ENCODE peak calls at places on chromosome 12, in five cellular contexts. One of them, this sample, is unnamed.

GRCh38 chr12:103269962-103270361 is 225.8 kb downstream of the C12orf42 start:
- DNase-seq in upper lobe of left lung: no peak
- DNase-seq in IMR-90: peak; percentile 1
- DNase-seq in fibroblast of lung: no peak
- DNase-seq in DND-41: no peak
- DNase-seq in this sample: no peak

GRCh38 chr12:93699271-93700141 is 22.3 kb downstream of the CRADD start:
- DNase-seq in IMR-90: peak; percentile 93
- DNase-seq in DND-41: no peak
- DNase-seq in upper lobe of left lung: no peak
- DNase-seq in fibroblast of lung: peak; percentile 65
- DNase-seq in this sample: no peak

GRCh38 chr12:62301080-62301798 is 41.0 kb downstream of the USP15 start:
- DNase-seq in fibroblast of lung: no peak
- DNase-seq in IMR-90: no peak
- DNase-seq in DND-41: no peak
- DNase-seq in upper lobe of left lung: no peak
- DNase-seq in this sample: no peak

GRCh38 chr12:47730341-47730744 is 5.1 kb upstream of the ENDOU start:
- DNase-seq in upper lobe of left lung: peak; percentile 50
- DNase-seq in fibroblast of lung: peak; percentile 8
- DNase-seq in IMR-90: peak; percentile 42
- DNase-seq in DND-41: no peak
- DNase-seq in this sample: no peak

GRCh38 chr12:107859367-107859766 is 84.9 kb downstream of the ASCL4 start:
- DNase-seq in fibroblast of lung: no peak
- DNase-seq in DND-41: no peak
- DNase-seq in upper lobe of left lung: no peak
- DNase-seq in IMR-90: no peak
- DNase-seq in this sample: no peak

GRCh38 chr12:16524378-16524777 is 81.6 kb downstream of the LMO3 start:
- DNase-seq in upper lobe of left lung: no peak
- DNase-seq in IMR-90: no peak
- DNase-seq in fibroblast of lung: no peak
- DNase-seq in DND-41: no peak
- DNase-seq in this sample: no peak

GRCh38 chr12:14883663-14884062 is 2.0 kb downstream of the MGP start:
- DNase-seq in fibroblast of lung: peak; percentile 39
- DNase-seq in DND-41: no peak
- DNase-seq in IMR-90: no peak
- DNase-seq in upper lobe of left lung: no peak
- DNase-seq in this sample: no peak

GRCh38 chr12:26821212-26821701 is 11.7 kb downstream of the ITPR2 start:
- DNase-seq in IMR-90: peak; percentile 23
- DNase-seq in fibroblast of lung: peak; percentile 18
- DNase-seq in upper lobe of left lung: no peak
- DNase-seq in DND-41: no peak
- DNase-seq in this sample: no peak

GRCh38 chr12:77104792-77105191 is 39.4 kb upstream of the E2F7 start:
- DNase-seq in fibroblast of lung: peak; percentile 32
- DNase-seq in upper lobe of left lung: no peak
- DNase-seq in DND-41: no peak
- DNase-seq in IMR-90: peak; percentile 72
- DNase-seq in this sample: no peak

GRCh38 chr12:65663648-65664047 is 160.6 kb upstream of the HMGA2 start:
- DNase-seq in upper lobe of left lung: no peak
- DNase-seq in IMR-90: peak; percentile 64
- DNase-seq in fibroblast of lung: no peak
- DNase-seq in DND-41: no peak
- DNase-seq in this sample: no peak

GRCh38 chr12:130394906-130395305 is 57.2 kb downstream of the PIWIL1 start:
- DNase-seq in fibroblast of lung: no peak
- DNase-seq in upper lobe of left lung: no peak
- DNase-seq in DND-41: no peak
- DNase-seq in IMR-90: no peak
- DNase-seq in this sample: no peak

GRCh38 chr12:56657416-56658379 is 11.9 kb upstream of the ATP5F1B start:
- DNase-seq in DND-41: no peak
- DNase-seq in upper lobe of left lung: peak; percentile 7
- DNase-seq in IMR-90: no peak
- DNase-seq in fibroblast of lung: no peak
- DNase-seq in this sample: peak; percentile 28

GRCh38 chr12:52396656-52397055 is 9.5 kb downstream of the KRT82 start:
- DNase-seq in fibroblast of lung: no peak
- DNase-seq in IMR-90: no peak
- DNase-seq in upper lobe of left lung: no peak
- DNase-seq in DND-41: no peak
- DNase-seq in this sample: no peak

GRCh38 chr12:116432321-116432750 is 126.8 kb upstream of the MAP1LC3B2 start:
- DNase-seq in upper lobe of left lung: peak; percentile 23
- DNase-seq in IMR-90: peak; percentile 50
- DNase-seq in fibroblast of lung: peak; percentile 92
- DNase-seq in DND-41: no peak
- DNase-seq in this sample: no peak

GRCh38 chr12:66960704-66961690 is 282.1 kb upstream of the GRIP1 start:
- DNase-seq in IMR-90: no peak
- DNase-seq in upper lobe of left lung: no peak
- DNase-seq in fibroblast of lung: no peak
- DNase-seq in DND-41: no peak
- DNase-seq in this sample: no peak

GRCh38 chr12:23771230-23771949 is 178.1 kb downstream of the SOX5 start:
- DNase-seq in fibroblast of lung: no peak
- DNase-seq in DND-41: no peak
- DNase-seq in IMR-90: no peak
- DNase-seq in upper lobe of left lung: no peak
- DNase-seq in this sample: no peak

GRCh38 chr12:51622564-51622963 is 31.5 kb downstream of the SCN8A start:
- DNase-seq in fibroblast of lung: peak; percentile 17
- DNase-seq in IMR-90: peak; percentile 63
- DNase-seq in upper lobe of left lung: no peak
- DNase-seq in DND-41: no peak
- DNase-seq in this sample: no peak

GRCh38 chr12:81598205-81598604 is 160.9 kb downstream of the PPFIA2 start:
- DNase-seq in upper lobe of left lung: no peak
- DNase-seq in fibroblast of lung: no peak
- DNase-seq in DND-41: no peak
- DNase-seq in IMR-90: no peak
- DNase-seq in this sample: no peak

GRCh38 chr12:71440393-71441349 is 1.1 kb downstream of the LGR5 start:
- DNase-seq in upper lobe of left lung: no peak
- DNase-seq in IMR-90: no peak
- DNase-seq in fibroblast of lung: no peak
- DNase-seq in DND-41: peak; percentile 9
- DNase-seq in this sample: no peak

GRCh38 chr12:93167841-93168492 is 209.8 kb upstream of the NUDT4 start:
- DNase-seq in DND-41: no peak
- DNase-seq in fibroblast of lung: no peak
- DNase-seq in upper lobe of left lung: peak; percentile 53
- DNase-seq in IMR-90: no peak
- DNase-seq in this sample: no peak

GRCh38 chr12:104292872-104293794 is 10.4 kb upstream of the EID3 start:
- DNase-seq in DND-41: no peak
- DNase-seq in fibroblast of lung: no peak
- DNase-seq in upper lobe of left lung: no peak
- DNase-seq in IMR-90: no peak
- DNase-seq in this sample: no peak

GRCh38 chr12:108141600-108142145 is 12.6 kb downstream of the WSCD2 start:
- DNase-seq in DND-41: no peak
- DNase-seq in upper lobe of left lung: no peak
- DNase-seq in IMR-90: no peak
- DNase-seq in fibroblast of lung: no peak
- DNase-seq in this sample: no peak

GRCh38 chr12:110862331-110862730 is 15.5 kb downstream of the CCDC63 start:
- DNase-seq in DND-41: no peak
- DNase-seq in IMR-90: no peak
- DNase-seq in upper lobe of left lung: no peak
- DNase-seq in fibroblast of lung: no peak
- DNase-seq in this sample: no peak

GRCh38 chr12:109736552-109737108 is 23.0 kb downstream of the FAM222A start:
- DNase-seq in IMR-90: peak; percentile 53
- DNase-seq in upper lobe of left lung: peak; percentile 20
- DNase-seq in DND-41: peak; percentile 42
- DNase-seq in fibroblast of lung: peak; percentile 42
- DNase-seq in this sample: peak; percentile 26

GRCh38 chr12:96047621-96048211 is 12.3 kb upstream of the LTA4H start:
- DNase-seq in IMR-90: peak; percentile 72
- DNase-seq in DND-41: no peak
- DNase-seq in fibroblast of lung: peak; percentile 76
- DNase-seq in upper lobe of left lung: peak; percentile 81
- DNase-seq in this sample: peak; percentile 81

GRCh38 chr12:130796985-130797686 is 41.9 kb downstream of the STX2 start:
- DNase-seq in fibroblast of lung: no peak
- DNase-seq in DND-41: no peak
- DNase-seq in IMR-90: no peak
- DNase-seq in upper lobe of left lung: no peak
- DNase-seq in this sample: peak; percentile 67

GRCh38 chr12:53308276-53308675 is 8.8 kb downstream of the MYG1 start:
- DNase-seq in IMR-90: no peak
- DNase-seq in upper lobe of left lung: no peak
- DNase-seq in DND-41: no peak
- DNase-seq in fibroblast of lung: no peak
- DNase-seq in this sample: no peak

GRCh38 chr12:62434504-62435336 is 31.9 kb upstream of the MON2 start:
- DNase-seq in IMR-90: no peak
- DNase-seq in fibroblast of lung: no peak
- DNase-seq in upper lobe of left lung: peak; percentile 32
- DNase-seq in DND-41: no peak
- DNase-seq in this sample: no peak

GRCh38 chr12:101759396-101760047 is 20.3 kb upstream of the SYCP3 start:
- DNase-seq in fibroblast of lung: peak; percentile 58
- DNase-seq in upper lobe of left lung: no peak
- DNase-seq in IMR-90: peak; percentile 35
- DNase-seq in DND-41: no peak
- DNase-seq in this sample: peak; percentile 36
- H3K36me3 ChIP-seq in fibroblast of lung: peaks cover 2% of the 10 kb centered on the region
- H3K36me3 ChIP-seq in upper lobe of left lung: peaks cover 16% of the 10 kb centered on the region
- H3K36me3 ChIP-seq in IMR-90: peaks cover 9% of the 10 kb centered on the region
- H3K36me3 ChIP-seq in DND-41: peaks cover 66% of the 10 kb centered on the region
- H3K36me3 ChIP-seq in this sample: peaks cover 43% of the 10 kb centered on the region

GRCh38 chr12:24894869-24895268 is 54.0 kb downstream of the BCAT1 start:
- DNase-seq in fibroblast of lung: no peak
- DNase-seq in upper lobe of left lung: no peak
- DNase-seq in IMR-90: no peak
- DNase-seq in DND-41: no peak
- DNase-seq in this sample: no peak
- H3K4me3 ChIP-seq in fibroblast of lung: no peak overlapping the region
- H3K4me3 ChIP-seq in upper lobe of left lung: no peak overlapping the region
- H3K4me3 ChIP-seq in IMR-90: no peak overlapping the region
- H3K4me3 ChIP-seq in DND-41: no peak overlapping the region
- H3K4me3 ChIP-seq in this sample: no peak overlapping the region

GRCh38 chr12:46473634-46474201 is 101.1 kb upstream of the SLC38A2 start:
- DNase-seq in DND-41: peak; percentile 30
- DNase-seq in fibroblast of lung: peak; percentile 95
- DNase-seq in IMR-90: peak; percentile 94
- DNase-seq in upper lobe of left lung: peak; percentile 88
- DNase-seq in this sample: no peak
- H3K27ac ChIP-seq in DND-41: no peak overlapping the region
- H3K27ac ChIP-seq in fibroblast of lung: peak overlapping the region; percentile 49
- H3K27ac ChIP-seq in IMR-90: peak overlapping the region; percentile 87
- H3K27ac ChIP-seq in upper lobe of left lung: peak overlapping the region; percentile 78
- H3K27ac ChIP-seq in this sample: no peak overlapping the region

GRCh38 chr12:45991289-45992249 is 1.2 kb upstream of the SCAF11 start:
- DNase-seq in upper lobe of left lung: peak; percentile 82
- DNase-seq in IMR-90: peak; percentile 43
- DNase-seq in fibroblast of lung: peak; percentile 54
- DNase-seq in DND-41: peak; percentile 85
- DNase-seq in this sample: peak; percentile 82
- H3K36me3 ChIP-seq in upper lobe of left lung: no peaks in the 10 kb centered on the region
- H3K36me3 ChIP-seq in IMR-90: peaks cover 2% of the 10 kb centered on the region
- H3K36me3 ChIP-seq in fibroblast of lung: no peaks in the 10 kb centered on the region
- H3K36me3 ChIP-seq in DND-41: peaks cover 14% of the 10 kb centered on the region
- H3K36me3 ChIP-seq in this sample: peaks cover 4% of the 10 kb centered on the region